ENCODE peak calls at places on chromosome 5, in six cellular contexts. N is CD8-positive, alpha-beta T cell; K is body of pancreas; Q is renal cortical epithelial cell; J is stimulated activated CD8-positive, alpha-beta memory T cell treated with anti-CD3 and anti-CD28 coated beads, Interleukin-7, amount 100 ng/mL, for 24 hours; V is activated CD8-positive, alpha-beta memory T cell treated with anti-CD3 and anti-CD28 coated beads for 1 hour. C is an unnamed sample.

GRCh38 chr5:137734962-137735530 is 843 bp downstream of the KLHL3 start:
- DNase-seq in J (no peak), K (no peak), V (no peak), N (peak), Q (peak), C (no peak)

GRCh38 chr5:57117601-57118000 is 56.3 kb upstream of the GPBP1 start:
- DNase-seq in J (no peak), N (peak), V (peak), K (no peak), Q (peak), C (no peak)

GRCh38 chr5:158928405-158928804 is 171.3 kb downstream of the EBF1 start:
- DNase-seq in K (no peak), Q (no peak), V (no peak), J (no peak), N (no peak), C (no peak)

GRCh38 chr5:72070519-72070918 is 36.8 kb upstream of the MAP1B start:
- DNase-seq in V (no peak), J (no peak), N (no peak), K (no peak), Q (no peak), C (no peak)

GRCh38 chr5:18270635-18271338 is 636.5 kb downstream of the TAF11L14 start:
- DNase-seq in K (no peak), V (no peak), Q (no peak), J (no peak), N (no peak), C (no peak)

GRCh38 chr5:175223336-175223735 is 220.6 kb downstream of the DRD1 start:
- DNase-seq in V (no peak), N (no peak), Q (no peak), J (no peak), K (no peak), C (no peak)

GRCh38 chr5:78508231-78508765 is 140.3 kb downstream of the LHFPL2 start:
- DNase-seq in Q (no peak), V (no peak), J (no peak), N (no peak), K (no peak), C (no peak)

GRCh38 chr5:55597014-55597981 is 62.5 kb upstream of the PLPP1 start:
- DNase-seq in K (peak), N (no peak), J (no peak), Q (peak), V (no peak), C (no peak)

GRCh38 chr5:116572375-116573278 is 2.0 kb downstream of the SEMA6A start:
- DNase-seq in K (peak), Q (peak), J (no peak), N (no peak), V (no peak), C (peak)

GRCh38 chr5:172643392-172643871 is 2.4 kb downstream of the NEURL1B start:
- DNase-seq in N (no peak), K (no peak), J (no peak), Q (no peak), V (no peak), C (no peak)

GRCh38 chr5:129852747-129853352 is 51.4 kb upstream of the CHSY3 start:
- DNase-seq in N (peak), V (peak), K (peak), Q (peak), J (peak), C (peak)

GRCh38 chr5:73424489-73425102 is 24.0 kb downstream of the FOXD1 start:
- DNase-seq in Q (no peak), V (no peak), N (no peak), J (no peak), K (no peak), C (no peak)

GRCh38 chr5:173472164-173472563 is 143.9 kb upstream of the STC2 start:
- DNase-seq in V (no peak), Q (peak), N (no peak), K (peak), J (no peak), C (peak)

GRCh38 chr5:176183321-176184074 is 54.7 kb upstream of the SIMC1 start:
- DNase-seq in K (no peak), J (no peak), V (no peak), Q (peak), N (no peak), C (no peak)

GRCh38 chr5:17412760-17413671 is 85.0 kb upstream of the TAF11L2 start:
- DNase-seq in Q (no peak), V (no peak), N (no peak), K (no peak), J (no peak), C (peak)

GRCh38 chr5:66603881-66604280 is 7.7 kb downstream of the MAST4 start:
- DNase-seq in V (no peak), J (no peak), N (no peak), Q (no peak), K (no peak), C (peak)

GRCh38 chr5:158384535-158385421 is 525.8 kb upstream of the CLINT1 start:
- DNase-seq in J (no peak), N (no peak), K (no peak), V (no peak), Q (peak), C (no peak)

GRCh38 chr5:115561176-115561575 is 16.6 kb upstream of the FEM1C start:
- DNase-seq in J (no peak), Q (no peak), N (no peak), V (no peak), K (no peak), C (no peak)

GRCh38 chr5:38551020-38552017 is 5.1 kb downstream of the LIFR start:
- DNase-seq in J (no peak), Q (peak), K (peak), V (no peak), N (no peak), C (peak)

GRCh38 chr5:178984145-178985072 is 10.7 kb downstream of the GRM6 start:
- DNase-seq in N (no peak), V (no peak), Q (no peak), J (no peak), K (no peak), C (no peak)

GRCh38 chr5:19497229-19497815 is 490.7 kb downstream of the CDH18 start:
- DNase-seq in K (no peak), J (no peak), N (no peak), Q (no peak), V (no peak), C (no peak)